ENCODE peak calls at places on chromosomes 11 and 22, in six cellular contexts. L is AG04450; O is CD4-positive, alpha-beta T cell; F is fibroblast of lung; D is adrenal gland; J is OCI-LY7. N is an unnamed sample.

GRCh38 chr11:99368579-99368978 is 347.8 kb downstream of the CNTN5 start:
- DNase-seq in L (no peak), O (no peak), F (peak), D (no peak), J (no peak), N (peak)

GRCh38 chr22:38956551-38956950 is 858 bp upstream of the APOBEC3A start:
- DNase-seq in L (no peak), O (no peak), F (no peak), D (no peak), J (no peak), N (no peak)

GRCh38 chr22:35835998-35836691 is 118.5 kb downstream of the APOL5 start:
- DNase-seq in L (peak), O (no peak), F (peak), D (peak), J (no peak), N (peak)

GRCh38 chr11:57514538-57515331 is 767 bp downstream of the SLC43A1 start:
- DNase-seq in L (no peak), O (peak), F (peak), D (peak), J (peak), N (no peak)

GRCh38 chr11:104830080-104830479 is 68.2 kb downstream of the CASP12 start:
- DNase-seq in L (no peak), O (no peak), F (peak), D (no peak), J (no peak), N (peak)

GRCh38 chr22:21623402-21623970 is 6.3 kb downstream of the YDJC start:
- DNase-seq in L (no peak), O (no peak), F (no peak), D (no peak), J (no peak), N (no peak)

GRCh38 chr11:18280438-18281046 is 14.5 kb downstream of the SAA1 start:
- DNase-seq in L (no peak), O (no peak), F (no peak), D (no peak), J (no peak), N (no peak)

GRCh38 chr11:62889484-62890437 is 9.1 kb downstream of the SLC3A2 start:
- DNase-seq in L (no peak), O (no peak), F (no peak), D (peak), J (no peak), N (no peak)

GRCh38 chr22:25900880-25901279 is 158.9 kb downstream of the MYO18B start:
- DNase-seq in L (no peak), O (no peak), F (no peak), D (no peak), J (no peak), N (no peak)

GRCh38 chr11:27350503-27350902 is 12.5 kb downstream of the CCDC34 start:
- DNase-seq in L (no peak), O (no peak), F (peak), D (no peak), J (no peak), N (no peak)

GRCh38 chr11:27355575-27356104 is 7.4 kb downstream of the CCDC34 start:
- DNase-seq in L (no peak), O (no peak), F (no peak), D (no peak), J (no peak), N (no peak)

GRCh38 chr11:27354359-27354965 is 8.6 kb downstream of the CCDC34 start:
- DNase-seq in L (no peak), O (no peak), F (no peak), D (no peak), J (no peak), N (no peak)

GRCh38 chr11:27353593-27354358 is 9.2 kb downstream of the CCDC34 start:
- DNase-seq in L (peak), O (no peak), F (peak), D (no peak), J (no peak), N (no peak)

GRCh38 chr11:27352781-27353180 is 10.2 kb downstream of the CCDC34 start:
- DNase-seq in L (no peak), O (no peak), F (no peak), D (no peak), J (no peak), N (no peak)
- H3K27ac ChIP-seq in L (no peak), O (no peak), F (no peak), D (no peak), J (no peak), N (no peak)

GRCh38 chr11:124113890-124114289 is 1.4 kb upstream of the VWA5A start:
- DNase-seq in L (no peak), O (no peak), F (no peak), D (no peak), J (no peak), N (no peak)

GRCh38 chr11:124119103-124119502 is 3.9 kb downstream of the VWA5A start:
- DNase-seq in L (no peak), O (no peak), F (no peak), D (no peak), J (no peak), N (no peak)

GRCh38 chr11:124114942-124115781 is at the start of gene VWA5A:
- DNase-seq in L (peak), O (peak), F (peak), D (peak), J (peak), N (peak)

DNA sequence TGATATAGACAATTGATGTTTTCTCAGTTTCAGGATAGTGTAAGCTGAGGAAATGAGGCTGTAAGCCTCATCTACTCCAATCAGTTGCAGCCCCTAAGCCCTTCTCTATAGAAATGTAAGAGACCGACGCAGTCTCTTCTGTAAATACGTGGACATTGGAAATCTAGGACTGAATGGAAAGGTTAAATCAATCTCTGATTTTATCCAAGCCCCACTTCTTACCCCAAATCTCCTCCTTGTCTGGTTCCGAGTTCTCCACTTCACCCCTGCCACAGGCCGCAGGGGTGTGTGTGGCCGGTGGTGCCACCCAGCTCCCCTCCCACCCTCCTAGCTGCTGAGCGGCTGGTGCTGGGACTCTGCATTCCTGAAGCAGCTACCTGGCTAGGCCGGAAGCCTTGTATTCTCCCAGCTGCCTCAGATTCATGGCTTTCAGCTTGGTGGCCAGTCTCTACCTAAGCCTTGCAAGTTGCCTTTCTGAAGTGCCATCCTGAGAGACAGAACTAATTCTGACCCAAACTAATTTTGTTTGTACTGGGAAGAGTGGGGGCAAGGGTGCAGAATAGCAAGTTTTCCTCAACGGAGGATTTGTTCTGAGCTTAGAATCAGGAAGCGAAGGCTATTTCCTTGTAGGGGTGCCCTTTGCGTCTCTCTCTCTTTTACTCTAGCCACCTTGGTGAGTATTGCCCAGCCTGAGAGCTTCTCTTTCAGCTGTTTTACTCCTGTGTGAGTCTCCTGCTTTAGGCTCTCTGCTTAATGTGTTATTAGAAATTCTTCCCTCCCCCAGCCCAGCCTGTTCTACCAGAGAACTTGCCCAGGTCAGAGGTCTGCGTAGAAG is 749 bp downstream of the VWA5A start:
- DNase-seq in L (no peak), O (no peak), F (no peak), D (peak), J (no peak), N (no peak)
- H3K27ac ChIP-seq in L (no peak), O (no peak), F (no peak), D (no peak), J (no peak), N (no peak)

GRCh38 chr11:616320-617220 is 820 bp upstream of the IRF7 start:
- DNase-seq in L (no peak), O (no peak), F (no peak), D (no peak), J (no peak), N (no peak)
- H3K27ac ChIP-seq in L (no peak), O (peak), F (peak), D (no peak), J (peak), N (no peak)

GRCh38 chr22:44003016-44003775 is 20.9 kb upstream of the PARVB start:
- DNase-seq in L (no peak), O (no peak), F (no peak), D (no peak), J (no peak), N (no peak)
- H3K27ac ChIP-seq in L (no peak), O (no peak), F (no peak), D (no peak), J (no peak), N (no peak)

DNA sequence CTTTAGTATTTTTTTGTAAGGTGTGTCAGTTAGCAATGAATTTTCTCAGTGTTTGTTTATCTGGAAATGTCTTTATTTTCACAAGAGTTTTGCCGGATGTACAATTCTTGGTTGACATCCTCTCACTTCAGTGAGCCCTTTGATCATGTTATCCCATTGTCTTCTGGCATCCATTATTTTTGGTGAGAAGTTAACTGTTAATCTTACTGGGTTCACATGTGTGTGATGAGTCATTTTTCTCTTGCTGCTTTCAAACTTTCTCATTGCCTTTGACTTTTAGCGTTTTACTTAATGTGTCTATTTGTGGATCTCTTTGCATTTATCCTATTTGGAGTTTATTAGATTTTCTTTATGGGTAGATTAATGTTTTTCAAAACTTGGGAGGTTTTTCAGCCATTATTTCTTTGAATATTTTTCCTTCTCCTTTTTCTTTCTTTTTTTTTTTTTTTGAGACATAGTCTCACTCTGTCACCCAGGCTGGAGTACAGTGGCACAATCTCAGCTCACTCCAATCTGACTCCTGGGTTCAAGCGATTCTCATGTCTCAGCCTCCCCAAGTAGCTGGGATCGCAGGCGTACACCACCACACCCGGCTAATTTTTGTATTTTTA is 100.5 kb upstream of the RRM1 start:
- DNase-seq in L (no peak), O (no peak), F (peak), D (no peak), J (no peak), N (no peak)
- H3K27ac ChIP-seq in L (no peak), O (no peak), F (no peak), D (no peak), J (no peak), N (no peak)